ENCODE peak calls at places on chromosome 17, in five cellular contexts. T, R, F, X and O are unnamed samples.

GRCh38 chr17:56699186-56699895 is 105.8 kb downstream of the NOG start:
- DNase-seq in T (peak; percentile 83), R (peak; percentile 99), F (no peak), X (no peak), O (peak; percentile 93)

GRCh38 chr17:79174905-79175856 is 100.6 kb downstream of the ENGASE start:
- DNase-seq in T (no peak), R (no peak), F (no peak), X (no peak), O (no peak)

GRCh38 chr17:34169501-34169900 is 85.6 kb upstream of the CCL2 start:
- DNase-seq in T (no peak), R (no peak), F (no peak), X (no peak), O (no peak)

GRCh38 chr17:75684924-75685323 is 17.8 kb downstream of the SAP30BP start:
- DNase-seq in T (no peak), R (no peak), F (no peak), X (no peak), O (no peak)

GRCh38 chr17:72590382-72590781 is 469.6 kb downstream of the SOX9 start:
- DNase-seq in T (no peak), R (no peak), F (no peak), X (peak; percentile 19), O (no peak)

GRCh38 chr17:1908699-1909309 is 79.0 kb downstream of the RPA1 start:
- DNase-seq in T (peak; percentile 55), R (peak; percentile 23), F (peak; percentile 38), X (peak; percentile 72), O (peak; percentile 14)

GRCh38 chr17:21551081-21551881 is 141.0 kb upstream of the KCNJ18 start:
- DNase-seq in T (peak; percentile 56), R (peak; percentile 28), F (peak; percentile 62), X (peak; percentile 62), O (peak; percentile 33)

GRCh38 chr17:50872710-50873424 is 6.7 kb upstream of the TOB1 start:
- DNase-seq in T (peak; percentile 34), R (no peak), F (no peak), X (no peak), O (no peak)

GRCh38 chr17:7440113-7440822 is 956 bp downstream of the FGF11 start:
- DNase-seq in T (no peak), R (no peak), F (no peak), X (no peak), O (no peak)

GRCh38 chr17:38418693-38419507 is 9.4 kb upstream of the ARHGAP23 start:
- DNase-seq in T (no peak), R (no peak), F (no peak), X (no peak), O (no peak)

GRCh38 chr17:49823614-49824013 is 24.3 kb downstream of the TAC4 start:
- DNase-seq in T (peak; percentile 37), R (no peak), F (no peak), X (no peak), O (peak; percentile 59)

GRCh38 chr17:29640981-29641642 is 18.4 kb upstream of the CORO6 start:
- DNase-seq in T (no peak), R (no peak), F (no peak), X (no peak), O (no peak)

GRCh38 chr17:2050246-2050866 is 4.5 kb upstream of the HIC1 start:
- DNase-seq in T (no peak), R (no peak), F (no peak), X (no peak), O (no peak)

GRCh38 chr17:69335018-69335417 is 8.1 kb upstream of the ABCA5 start:
- DNase-seq in T (peak; percentile 8), R (no peak), F (no peak), X (peak; percentile 46), O (no peak)

GRCh38 chr17:9991796-9992195 is 86.7 kb upstream of the RCVRN start:
- DNase-seq in T (no peak), R (no peak), F (no peak), X (no peak), O (no peak)

GRCh38 chr17:81991684-81992513 is 14.5 kb downstream of the ASPSCR1 start:
- DNase-seq in T (no peak), R (peak; percentile 44), F (peak; percentile 41), X (peak; percentile 98), O (no peak)

GRCh38 chr17:73003487-73003886 is 89.0 kb downstream of the SLC39A11 start:
- DNase-seq in T (no peak), R (no peak), F (no peak), X (peak; percentile 41), O (no peak)

GRCh38 chr17:78414178-78415162 is 36.0 kb downstream of the PGS1 start:
- DNase-seq in T (no peak), R (no peak), F (no peak), X (no peak), O (no peak)

GRCh38 chr17:37503148-37503547 is 13.5 kb downstream of the DUSP14 start:
- DNase-seq in T (no peak), R (no peak), F (no peak), X (no peak), O (no peak)

GRCh38 chr17:12342609-12343248 is 322.1 kb downstream of the MAP2K4 start:
- DNase-seq in T (no peak), R (no peak), F (no peak), X (no peak), O (no peak)

GRCh38 chr17:78276499-78276898 is 45.1 kb downstream of the TMEM235 start:
- DNase-seq in T (no peak), R (no peak), F (no peak), X (no peak), O (no peak)

GRCh38 chr17:51056813-51057510 is 63.7 kb downstream of the SPAG9 start:
- DNase-seq in T (peak; percentile 92), R (peak; percentile 70), F (no peak), X (peak; percentile 68), O (peak; percentile 91)

GRCh38 chr17:11598274-11599221 is at the start of gene DNAH9:
- DNase-seq in T (peak; percentile 9), R (peak; percentile 77), F (peak; percentile 95), X (peak; percentile 66), O (no peak)

GRCh38 chr17:67718325-67718941 is 697 bp downstream of the NOL11 start:
- DNase-seq in T (no peak), R (no peak), F (no peak), X (peak; percentile 23), O (no peak)

GRCh38 chr17:11506635-11507034 is 91.6 kb upstream of the DNAH9 start:
- DNase-seq in T (no peak), R (no peak), F (no peak), X (peak; percentile 5), O (no peak)

GRCh38 chr17:58488428-58488890 is 251 bp upstream of the HSF5 start:
- DNase-seq in T (no peak), R (no peak), F (no peak), X (no peak), O (no peak)
- H3K4me3 ChIP-seq in T (no peak overlapping the region), R (no peak overlapping the region), F (no peak overlapping the region), X (no peak overlapping the region), O (no peak overlapping the region)

DNA sequence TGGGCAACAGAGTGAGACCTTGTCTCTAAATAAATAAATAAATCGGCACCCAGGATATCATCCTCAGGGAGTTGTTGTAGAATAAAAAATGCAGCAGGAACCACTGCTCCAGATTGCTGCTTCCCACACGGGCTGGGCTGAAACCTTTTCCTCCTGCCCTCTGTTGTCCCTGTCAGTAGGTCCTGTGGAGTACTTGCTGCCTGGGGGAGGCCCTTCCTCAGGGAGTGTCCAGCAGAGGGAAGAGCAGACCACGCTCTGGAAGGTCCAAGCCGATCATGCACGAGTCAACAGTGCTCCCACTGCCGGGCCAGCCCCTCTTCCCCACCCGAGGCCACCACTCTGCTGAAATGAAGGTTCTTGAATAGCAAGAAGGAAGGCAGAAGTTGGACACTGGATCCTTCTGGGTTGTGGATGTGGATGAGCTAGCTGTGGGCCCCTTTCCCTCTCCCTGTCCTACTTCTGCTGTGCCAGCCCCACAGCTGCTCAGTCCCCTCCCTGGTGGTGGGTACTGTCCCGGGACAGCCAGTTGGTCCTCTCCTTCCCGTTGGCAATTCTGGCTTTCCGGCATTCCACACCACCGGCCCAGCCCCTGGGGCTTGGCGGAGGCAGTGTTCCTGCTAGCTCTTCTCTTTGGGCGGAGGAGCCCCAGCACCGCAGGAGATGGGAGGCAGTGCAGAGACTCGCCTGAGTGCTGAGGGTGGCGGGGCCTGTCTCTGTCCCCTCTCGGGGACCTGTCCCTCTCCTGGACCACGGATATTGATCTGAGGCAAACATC is 10.8 kb downstream of the CDK5R1 start:
- DNase-seq in T (no peak), R (no peak), F (no peak), X (no peak), O (no peak)
- TF ChIP-seq CTCF in T (peak; percentile 22), R (peak; percentile 5), F (no peak), X (peak; percentile 66), O (peak; percentile 18)

DNA sequence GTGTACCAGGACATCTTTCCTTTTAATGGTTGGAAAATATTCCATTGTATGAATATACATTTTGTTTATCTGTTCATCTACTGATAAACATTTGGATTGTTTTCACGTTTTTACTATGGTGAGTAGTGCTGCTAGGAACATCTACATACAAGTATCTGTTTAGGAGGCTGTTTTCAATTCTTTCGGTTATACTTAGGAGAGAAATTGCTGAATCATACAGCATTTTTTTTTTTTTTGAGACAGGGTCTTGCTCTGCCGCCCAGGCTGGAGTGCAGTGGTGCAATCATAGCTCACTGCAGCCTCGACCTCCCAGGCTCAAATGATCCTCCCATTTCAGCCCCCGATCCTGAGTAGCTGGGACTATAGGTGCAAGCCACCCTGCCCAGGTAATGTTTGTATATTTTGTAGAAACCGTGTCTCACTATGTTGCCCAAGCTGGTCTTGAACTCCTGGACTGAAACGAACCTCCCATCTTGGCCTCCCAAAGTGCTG is 122.9 kb downstream of the CRLF3 start:
- DNase-seq in T (no peak), R (no peak), F (no peak), X (no peak), O (no peak)
- H3K4me3 ChIP-seq in T (no peak overlapping the region), R (no peak overlapping the region), F (no peak overlapping the region), X (no peak overlapping the region), O (no peak overlapping the region)

GRCh38 chr17:17496189-17497064 is at the start of gene RASD1:
- DNase-seq in T (peak; percentile 53), R (no peak), F (peak; percentile 85), X (peak; percentile 59), O (no peak)

GRCh38 chr17:17497065-17497844 is 1.1 kb upstream of the RASD1 start:
- DNase-seq in T (no peak), R (no peak), F (no peak), X (no peak), O (no peak)

GRCh38 chr17:17493986-17494466 is 2.2 kb downstream of the RASD1 start:
- DNase-seq in T (no peak), R (no peak), F (no peak), X (no peak), O (no peak)

GRCh38 chr17:17494499-17495447 is 1.4 kb downstream of the RASD1 start:
- DNase-seq in T (no peak), R (no peak), F (no peak), X (no peak), O (no peak)

DNA sequence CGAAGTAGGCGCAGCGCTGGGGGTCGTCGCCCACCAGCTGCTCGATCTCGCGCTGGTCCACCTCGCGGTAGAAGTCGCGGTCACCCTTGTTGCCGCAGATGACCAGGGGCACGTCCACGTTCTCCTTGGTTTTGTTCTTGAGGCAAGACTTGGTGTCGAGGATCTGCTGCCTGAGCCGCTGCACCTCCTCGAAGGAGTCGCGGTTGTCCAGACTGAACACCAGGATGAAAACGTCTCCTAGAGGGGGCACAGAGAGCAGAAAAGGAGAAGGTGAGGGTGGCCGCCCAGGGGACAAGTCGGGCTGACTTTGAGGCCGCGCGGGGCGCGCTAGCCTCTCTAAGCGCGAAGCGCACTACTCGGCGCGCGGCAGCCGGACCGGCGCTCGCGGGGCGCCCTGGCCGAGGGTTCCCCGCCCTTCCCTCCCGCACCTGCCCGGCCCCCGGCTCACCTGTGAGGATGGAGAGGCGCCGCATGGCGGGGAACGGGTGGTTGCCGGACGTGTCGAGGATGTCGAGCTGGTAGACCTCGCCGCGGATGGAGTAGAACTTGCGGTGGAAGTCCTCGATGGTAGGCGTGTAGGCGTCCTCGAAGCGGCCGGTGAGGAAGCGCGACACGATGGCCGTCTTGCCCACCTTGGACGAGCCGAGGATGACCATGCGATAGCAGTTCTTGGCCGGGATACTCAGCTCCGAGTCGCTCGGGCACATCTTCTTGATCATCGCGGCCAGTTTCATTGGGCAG is 577 bp downstream of the RASD1 start:
- DNase-seq in T (no peak), R (no peak), F (no peak), X (no peak), O (no peak)
- TF ChIP-seq CTCF in T (no peak), R (no peak), F (no peak), X (no peak), O (no peak)